ENCODE peak calls at places on chromosomes 16 and 17, in ten cellular contexts. D is adrenal gland; Z is A549; P is lower leg skin; T is cardiac fibroblast; Y is CD4-positive, alpha-beta T cell; R is BE2C; W is BJ; E is nephron progenitor cell; A is fibroblast of lung. Q is an unnamed sample.

GRCh38 chr17:33115351-33115750 is 123.7 kb downstream of the SPACA3 start:
- DNase-seq in D (no peak), Z (no peak), P (no peak), T (no peak), Y (no peak), R (no peak), W (no peak), E (no peak), A (no peak), Q (no peak)

GRCh38 chr17:8076502-8077266 is 10.8 kb downstream of the ALOX12B start:
- DNase-seq in D (no peak), Z (no peak), P (no peak), T (no peak), Y (no peak), R (no peak), W (no peak), E (no peak), A (no peak), Q (no peak)

GRCh38 chr16:71557299-71557698 is 19.6 kb downstream of the TAT start:
- DNase-seq in D (no peak), Z (no peak), P (no peak), T (no peak), Y (no peak), R (no peak), W (no peak), E (no peak), A (no peak), Q (no peak)

GRCh38 chr17:28533091-28533670 is 19.2 kb downstream of the UNC119 start:
- DNase-seq in D (no peak), Z (no peak), P (peak; percentile 40), T (no peak), Y (no peak), R (no peak), W (no peak), E (no peak), A (no peak), Q (no peak)

GRCh38 chr17:21160401-21160800 is 33.6 kb downstream of the DHRS7B start:
- DNase-seq in D (no peak), Z (no peak), P (no peak), T (no peak), Y (no peak), R (no peak), W (no peak), E (no peak), A (no peak), Q (no peak)

GRCh38 chr17:49676276-49676868 is 1.5 kb downstream of the SPOP start:
- DNase-seq in D (no peak), Z (no peak), P (no peak), T (peak; percentile 64), Y (no peak), R (no peak), W (no peak), E (no peak), A (peak; percentile 43), Q (no peak)

GRCh38 chr17:10699861-10700260 is 2.5 kb downstream of the ADPRM start:
- DNase-seq in D (no peak), Z (no peak), P (no peak), T (peak; percentile 20), Y (peak; percentile 6), R (no peak), W (no peak), E (no peak), A (no peak), Q (no peak)

GRCh38 chr16:69286941-69287713 is 24.0 kb upstream of the VPS4A start:
- DNase-seq in D (peak; percentile 67), Z (peak; percentile 25), P (peak; percentile 31), T (peak; percentile 86), Y (no peak), R (peak; percentile 43), W (no peak), E (no peak), A (peak; percentile 89), Q (peak; percentile 35)

GRCh38 chr17:57637668-57638010 is 107.5 kb downstream of the CCDC182 start:
- DNase-seq in D (no peak), Z (no peak), P (no peak), T (no peak), Y (no peak), R (no peak), W (no peak), E (no peak), A (no peak), Q (no peak)

GRCh38 chr16:49400611-49401010 is 27.0 kb downstream of the C16orf78 start:
- DNase-seq in D (no peak), Z (no peak), P (no peak), T (no peak), Y (no peak), R (no peak), W (no peak), E (no peak), A (no peak), Q (no peak)

GRCh38 chr17:69857412-69857835 is 217.6 kb upstream of the KCNJ16 start:
- DNase-seq in D (no peak), Z (no peak), P (no peak), T (peak; percentile 93), Y (no peak), R (no peak), W (peak; percentile 80), E (no peak), A (peak; percentile 94), Q (peak; percentile 76)

GRCh38 chr17:50283246-50283645 is 9.0 kb downstream of the TMEM92 start:
- DNase-seq in D (no peak), Z (no peak), P (no peak), T (no peak), Y (no peak), R (no peak), W (no peak), E (no peak), A (no peak), Q (no peak)

GRCh38 chr16:82071421-82071820 is 36.4 kb downstream of the HSD17B2 start:
- DNase-seq in D (no peak), Z (no peak), P (no peak), T (no peak), Y (no peak), R (no peak), W (no peak), E (no peak), A (no peak), Q (no peak)

GRCh38 chr17:77404812-77405581 is 264.2 kb downstream of the SEC14L1 start:
- DNase-seq in D (peak; percentile 63), Z (no peak), P (no peak), T (peak; percentile 78), Y (peak; percentile 81), R (no peak), W (no peak), E (no peak), A (peak; percentile 58), Q (no peak)

GRCh38 chr16:58127033-58127556 is 2.1 kb downstream of the CFAP20 start:
- DNase-seq in D (no peak), Z (no peak), P (no peak), T (peak; percentile 71), Y (no peak), R (no peak), W (peak; percentile 44), E (no peak), A (peak; percentile 68), Q (peak; percentile 36)

GRCh38 chr17:72883351-72883750 is 209.1 kb downstream of the SLC39A11 start:
- DNase-seq in D (no peak), Z (no peak), P (no peak), T (no peak), Y (no peak), R (no peak), W (no peak), E (no peak), A (no peak), Q (no peak)

GRCh38 chr16:75702247-75702646 is 986 bp upstream of the DUXB start:
- DNase-seq in D (no peak), Z (no peak), P (no peak), T (no peak), Y (no peak), R (no peak), W (no peak), E (no peak), A (no peak), Q (no peak)

GRCh38 chr16:54930034-54930938 is at the start of gene IRX5:
- DNase-seq in D (peak; percentile 84), Z (peak; percentile 81), P (peak; percentile 92), T (peak; percentile 97), Y (no peak), R (peak; percentile 94), W (peak; percentile 82), E (peak; percentile 82), A (peak; percentile 67), Q (peak; percentile 88)
- TF ChIP-seq CTCF in D (peak; percentile 23), Z (no peak), P (no peak), T (peak; percentile 20), Y (no peak), R (no peak), W (peak; percentile 18), E (no peak), A (no peak), Q (peak; percentile 12)

GRCh38 chr16:29662729-29663019 is 373 bp upstream of the SPN start:
- DNase-seq in D (no peak), Z (no peak), P (no peak), T (no peak), Y (peak; percentile 41), R (no peak), W (no peak), E (no peak), A (no peak), Q (no peak)

GRCh38 chr16:29665294-29666077 is 2.4 kb downstream of the SPN start:
- DNase-seq in D (no peak), Z (no peak), P (no peak), T (no peak), Y (no peak), R (no peak), W (no peak), E (no peak), A (no peak), Q (no peak)

GRCh38 chr16:29663020-29663828 is at the start of gene SPN:
- DNase-seq in D (no peak), Z (no peak), P (no peak), T (no peak), Y (peak; percentile 36), R (no peak), W (no peak), E (no peak), A (no peak), Q (no peak)

GRCh38 chr16:29663829-29664132 is 734 bp downstream of the SPN start:
- DNase-seq in D (no peak), Z (no peak), P (no peak), T (no peak), Y (no peak), R (no peak), W (no peak), E (no peak), A (no peak), Q (no peak)

GRCh38 chr16:29664133-29664912 is 1.3 kb downstream of the SPN start:
- DNase-seq in D (no peak), Z (no peak), P (no peak), T (no peak), Y (peak; percentile 26), R (no peak), W (no peak), E (no peak), A (no peak), Q (no peak)
- TF ChIP-seq CTCF in D (no peak), Z (no peak), P (no peak), T (no peak), Y (no peak), R (no peak), W (no peak), E (no peak), A (no peak), Q (no peak)

GRCh38 chr17:55585629-55586028 is 74.4 kb upstream of the SMIM36 start:
- DNase-seq in D (no peak), Z (no peak), P (no peak), T (no peak), Y (no peak), R (no peak), W (no peak), E (no peak), A (no peak), Q (no peak)
- TF ChIP-seq CTCF in D (no peak), Z (no peak), P (no peak), T (no peak), Y (no peak), R (no peak), W (no peak), E (no peak), A (no peak), Q (no peak)

GRCh38 chr17:63950940-63951907 is 19.1 kb upstream of the CD79B start:
- DNase-seq in D (no peak), Z (peak; percentile 74), P (no peak), T (no peak), Y (peak; percentile 22), R (no peak), W (no peak), E (no peak), A (no peak), Q (no peak)
- TF ChIP-seq CTCF in D (no peak), Z (peak; percentile 62), P (no peak), T (no peak), Y (peak; percentile 15), R (peak; percentile 42), W (no peak), E (peak; percentile 40), A (no peak), Q (peak; percentile 11)

Q was measured in AG09319.